ENCODE peak calls at places on chromosome 12, in nine cellular contexts. X is right lobe of liver; B is T-cell; Y is upper lobe of right lung; J is gastrocnemius medialis; U is esophagus mucosa; W is activated CD8-positive, alpha-beta T cell treated with anti-CD3 and anti-CD28 coated beads for 36 hours; I is activated T-cell treated with anti-CD3 and anti-CD28 coated beads, Interleukin-2, amount 50 U/mL, for 4 hours; N is A549. Q is an unnamed sample.

GRCh38 chr12:15978431-15978950 is 67.4 kb downstream of the DERA start:
- ATAC-seq in X (peak), B (no peak), Y (peak), J (peak), U (no peak), W (no peak), I (no peak), N (no peak), Q (no peak)

GRCh38 chr12:112022241-112023016 is 9.2 kb downstream of the ERP29 start:
- ATAC-seq in X (no peak), B (no peak), Y (no peak), J (no peak), U (no peak), W (no peak), I (no peak), N (peak), Q (no peak)

GRCh38 chr12:18696971-18697602 is 40.7 kb downstream of the PLCZ1 start:
- ATAC-seq in X (no peak), B (no peak), Y (no peak), J (no peak), U (no peak), W (no peak), I (no peak), N (no peak), Q (no peak)

GRCh38 chr12:120019942-120020341 is 30.9 kb downstream of the BICDL1 start:
- ATAC-seq in X (no peak), B (no peak), Y (no peak), J (no peak), U (no peak), W (no peak), I (no peak), N (no peak), Q (no peak)

GRCh38 chr12:103827800-103828440 is 13.1 kb downstream of the NT5DC3 start:
- ATAC-seq in X (peak), B (no peak), Y (no peak), J (no peak), U (no peak), W (no peak), I (no peak), N (no peak), Q (no peak)

GRCh38 chr12:131555197-131555820 is 155.6 kb upstream of the SFSWAP start:
- ATAC-seq in X (no peak), B (no peak), Y (no peak), J (no peak), U (peak), W (no peak), I (no peak), N (no peak), Q (no peak)

GRCh38 chr12:119609358-119609757 is 15.8 kb downstream of the TMEM233 start:
- ATAC-seq in X (no peak), B (no peak), Y (no peak), J (no peak), U (no peak), W (no peak), I (no peak), N (no peak), Q (no peak)

GRCh38 chr12:64610660-64611429 is 550 bp downstream of the RASSF3 start:
- ATAC-seq in X (peak), B (peak), Y (peak), J (peak), U (peak), W (peak), I (peak), N (peak), Q (peak)

GRCh38 chr12:103160622-103161021 is 203.1 kb downstream of the ASCL1 start:
- ATAC-seq in X (peak), B (no peak), Y (no peak), J (no peak), U (no peak), W (no peak), I (no peak), N (no peak), Q (no peak)

Q was measured in activated T-helper 17 cell treated with anti-CD3 and anti-CD28 coated beads, Interleukin-2, amount 50 U/mL, for 72 hours.